ENCODE peak calls at places on chromosomes 3 and 15, in seven cellular contexts. U is Panc1, E is AG08396, G is substantia nigra, F is Caco-2, R is hypothalamus, P is T-helper 1 cell. Q is an unnamed sample.

GRCh38 chr3:189606774-189607173 is 24.4 kb upstream of the TP63 start:
- DNase-seq in U (no peak), E (no peak), G (no peak), F (no peak), R (no peak), P (no peak), Q (no peak)

GRCh38 chr3:54556630-54557029 is 371.2 kb downstream of the LRTM1 start:
- DNase-seq in U (no peak), E (no peak), G (no peak), F (no peak), R (no peak), P (no peak), Q (no peak)

GRCh38 chr3:185935465-185936263 is 2.1 kb downstream of the TRA2B start:
- DNase-seq in U (no peak), E (no peak), G (no peak), F (no peak), R (no peak), P (no peak), Q (no peak)

GRCh38 chr15:96361309-96362000 is 31.0 kb downstream of the NR2F2 start:
- DNase-seq in U (no peak), E (no peak), G (no peak), F (no peak), R (no peak), P (no peak), Q (no peak)

GRCh38 chr3:75294124-75294523 is 370.0 kb upstream of the FRG2C start:
- DNase-seq in U (no peak), E (peak), G (no peak), F (peak), R (peak), P (no peak), Q (peak)

GRCh38 chr15:66854012-66854965 is 152.3 kb downstream of the SMAD6 start:
- DNase-seq in U (no peak), E (no peak), G (no peak), F (peak), R (no peak), P (no peak), Q (no peak)

GRCh38 chr3:145807990-145808389 is 353.0 kb downstream of the PLOD2 start:
- DNase-seq in U (no peak), E (peak), G (no peak), F (no peak), R (no peak), P (no peak), Q (no peak)

GRCh38 chr3:50246517-50246954 is 10.5 kb downstream of the GNAI2 start:
- DNase-seq in U (no peak), E (no peak), G (no peak), F (no peak), R (no peak), P (peak), Q (no peak)

GRCh38 chr3:190261740-190262139 is 60.5 kb downstream of the CLDN1 start:
- DNase-seq in U (no peak), E (no peak), G (no peak), F (no peak), R (no peak), P (no peak), Q (no peak)

GRCh38 chr15:77480859-77481258 is 60.2 kb downstream of the HMG20A start:
- DNase-seq in U (no peak), E (no peak), G (no peak), F (no peak), R (no peak), P (no peak), Q (no peak)

GRCh38 chr3:171828852-171829770 is 14.0 kb upstream of the TMEM212 start:
- DNase-seq in U (no peak), E (no peak), G (no peak), F (no peak), R (no peak), P (no peak), Q (no peak)

GRCh38 chr15:35481992-35482391 is 64.0 kb downstream of the DPH6 start:
- DNase-seq in U (peak), E (peak), G (no peak), F (peak), R (no peak), P (no peak), Q (no peak)